ENCODE peak calls at places on chromosomes 1 and 21, in six cellular contexts. One of them, this sample, is unnamed.

GRCh38 chr1:228277491-228278431 is 69.9 kb downstream of the OBSCN start:
- DNase-seq in GM12892: no peak
- DNase-seq in A549: no peak
- DNase-seq in breast epithelium: no peak
- DNase-seq in esophagus muscularis mucosa: no peak
- DNase-seq in prostate gland: no peak
- DNase-seq in this sample: no peak

GRCh38 chr1:12166834-12167492 is at the start of gene TNFRSF1B:
- DNase-seq in GM12892: peak
- DNase-seq in A549: no peak
- DNase-seq in breast epithelium: no peak
- DNase-seq in esophagus muscularis mucosa: no peak
- DNase-seq in prostate gland: peak
- DNase-seq in this sample: no peak

GRCh38 chr1:156385534-156386031 is 16.6 kb downstream of the RHBG start:
- DNase-seq in GM12892: peak
- DNase-seq in A549: peak
- DNase-seq in breast epithelium: no peak
- DNase-seq in esophagus muscularis mucosa: no peak
- DNase-seq in prostate gland: peak
- DNase-seq in this sample: peak

GRCh38 chr1:5648410-5649165 is 343.6 kb downstream of the NPHP4 start:
- DNase-seq in GM12892: no peak
- DNase-seq in A549: no peak
- DNase-seq in breast epithelium: no peak
- DNase-seq in esophagus muscularis mucosa: no peak
- DNase-seq in prostate gland: no peak
- DNase-seq in this sample: no peak

GRCh38 chr1:245901037-245901436 is 606.0 kb downstream of the SMYD3 start:
- DNase-seq in GM12892: no peak
- DNase-seq in A549: no peak
- DNase-seq in breast epithelium: no peak
- DNase-seq in esophagus muscularis mucosa: no peak
- DNase-seq in prostate gland: no peak
- DNase-seq in this sample: no peak

GRCh38 chr1:158104891-158105290 is 75.8 kb upstream of the CD1D start:
- DNase-seq in GM12892: no peak
- DNase-seq in A549: no peak
- DNase-seq in breast epithelium: no peak
- DNase-seq in esophagus muscularis mucosa: no peak
- DNase-seq in prostate gland: no peak
- DNase-seq in this sample: no peak

GRCh38 chr1:175062339-175062738 is 5.3 kb upstream of the TNN start:
- DNase-seq in GM12892: no peak
- DNase-seq in A549: no peak
- DNase-seq in breast epithelium: no peak
- DNase-seq in esophagus muscularis mucosa: no peak
- DNase-seq in prostate gland: no peak
- DNase-seq in this sample: no peak

GRCh38 chr1:13754003-13754402 is 54.0 kb downstream of the PRDM2 start:
- DNase-seq in GM12892: no peak
- DNase-seq in A549: no peak
- DNase-seq in breast epithelium: no peak
- DNase-seq in esophagus muscularis mucosa: peak
- DNase-seq in prostate gland: no peak
- DNase-seq in this sample: no peak

GRCh38 chr1:30277415-30277814 is 446.0 kb downstream of the MATN1 start:
- DNase-seq in GM12892: no peak
- DNase-seq in A549: no peak
- DNase-seq in breast epithelium: no peak
- DNase-seq in esophagus muscularis mucosa: no peak
- DNase-seq in prostate gland: no peak
- DNase-seq in this sample: no peak

GRCh38 chr1:203754455-203754864 is 10.5 kb upstream of the LAX1 start:
- DNase-seq in GM12892: no peak
- DNase-seq in A549: no peak
- DNase-seq in breast epithelium: no peak
- DNase-seq in esophagus muscularis mucosa: no peak
- DNase-seq in prostate gland: no peak
- DNase-seq in this sample: no peak

GRCh38 chr1:160219062-160219929 is 14.1 kb downstream of the PEA15 start:
- DNase-seq in GM12892: no peak
- DNase-seq in A549: peak
- DNase-seq in breast epithelium: no peak
- DNase-seq in esophagus muscularis mucosa: no peak
- DNase-seq in prostate gland: peak
- DNase-seq in this sample: peak

GRCh38 chr21:17848228-17848627 is 29.1 kb upstream of the C21orf91 start:
- DNase-seq in GM12892: peak
- DNase-seq in A549: no peak
- DNase-seq in breast epithelium: peak
- DNase-seq in esophagus muscularis mucosa: no peak
- DNase-seq in prostate gland: no peak
- DNase-seq in this sample: peak

GRCh38 chr1:20353836-20354235 is 63.2 kb downstream of the VWA5B1 start:
- DNase-seq in GM12892: no peak
- DNase-seq in A549: no peak
- DNase-seq in breast epithelium: no peak
- DNase-seq in esophagus muscularis mucosa: no peak
- DNase-seq in prostate gland: no peak
- DNase-seq in this sample: no peak

GRCh38 chr1:59052194-59052593 is 244.7 kb upstream of the FGGY start:
- DNase-seq in GM12892: no peak
- DNase-seq in A549: no peak
- DNase-seq in breast epithelium: no peak
- DNase-seq in esophagus muscularis mucosa: no peak
- DNase-seq in prostate gland: peak
- DNase-seq in this sample: no peak

GRCh38 chr1:195897072-195897471 is 711.2 kb downstream of the KCNT2 start:
- DNase-seq in GM12892: no peak
- DNase-seq in A549: no peak
- DNase-seq in breast epithelium: no peak
- DNase-seq in esophagus muscularis mucosa: no peak
- DNase-seq in prostate gland: no peak
- DNase-seq in this sample: no peak

GRCh38 chr1:34983700-34984355 is 1.3 kb downstream of the TMEM35B start:
- DNase-seq in GM12892: no peak
- DNase-seq in A549: no peak
- DNase-seq in breast epithelium: no peak
- DNase-seq in esophagus muscularis mucosa: no peak
- DNase-seq in prostate gland: no peak
- DNase-seq in this sample: no peak

GRCh38 chr1:38775175-38775845 is 84.3 kb downstream of the RRAGC start:
- DNase-seq in GM12892: no peak
- DNase-seq in A549: no peak
- DNase-seq in breast epithelium: no peak
- DNase-seq in esophagus muscularis mucosa: no peak
- DNase-seq in prostate gland: no peak
- DNase-seq in this sample: no peak

GRCh38 chr1:67840449-67840848 is 7.2 kb upstream of the GNG12 start:
- DNase-seq in GM12892: no peak
- DNase-seq in A549: peak
- DNase-seq in breast epithelium: no peak
- DNase-seq in esophagus muscularis mucosa: no peak
- DNase-seq in prostate gland: no peak
- DNase-seq in this sample: peak

GRCh38 chr1:36175137-36176095 is 19.5 kb downstream of the MAP7D1 start:
- DNase-seq in GM12892: no peak
- DNase-seq in A549: no peak
- DNase-seq in breast epithelium: no peak
- DNase-seq in esophagus muscularis mucosa: no peak
- DNase-seq in prostate gland: no peak
- DNase-seq in this sample: no peak

GRCh38 chr1:190849346-190849745 is 371.7 kb upstream of the BRINP3 start:
- DNase-seq in GM12892: no peak
- DNase-seq in A549: no peak
- DNase-seq in breast epithelium: no peak
- DNase-seq in esophagus muscularis mucosa: no peak
- DNase-seq in prostate gland: no peak
- DNase-seq in this sample: no peak

GRCh38 chr1:245444971-245445370 is 290.2 kb downstream of the KIF26B start:
- DNase-seq in GM12892: no peak
- DNase-seq in A549: no peak
- DNase-seq in breast epithelium: no peak
- DNase-seq in esophagus muscularis mucosa: no peak
- DNase-seq in prostate gland: no peak
- DNase-seq in this sample: no peak

GRCh38 chr1:234479310-234479559 is 256 bp upstream of the TARBP1 start:
- DNase-seq in GM12892: no peak
- DNase-seq in A549: no peak
- DNase-seq in breast epithelium: no peak
- DNase-seq in esophagus muscularis mucosa: no peak
- DNase-seq in prostate gland: no peak
- DNase-seq in this sample: no peak

GRCh38 chr1:234477373-234478151 is 1.4 kb downstream of the TARBP1 start:
- DNase-seq in GM12892: no peak
- DNase-seq in A549: no peak
- DNase-seq in breast epithelium: no peak
- DNase-seq in esophagus muscularis mucosa: no peak
- DNase-seq in prostate gland: no peak
- DNase-seq in this sample: no peak

GRCh38 chr1:234478481-234479309 is at the start of gene TARBP1:
- DNase-seq in GM12892: peak
- DNase-seq in A549: peak
- DNase-seq in breast epithelium: peak
- DNase-seq in esophagus muscularis mucosa: no peak
- DNase-seq in prostate gland: peak
- DNase-seq in this sample: peak

GRCh38 chr1:234479866-234480265 is 887 bp upstream of the TARBP1 start:
- DNase-seq in GM12892: no peak
- DNase-seq in A549: no peak
- DNase-seq in breast epithelium: no peak
- DNase-seq in esophagus muscularis mucosa: no peak
- DNase-seq in prostate gland: no peak
- DNase-seq in this sample: no peak

GRCh38 chr1:234478152-234478480 is 863 bp downstream of the TARBP1 start:
- DNase-seq in GM12892: peak
- DNase-seq in A549: peak
- DNase-seq in breast epithelium: no peak
- DNase-seq in esophagus muscularis mucosa: no peak
- DNase-seq in prostate gland: peak
- DNase-seq in this sample: peak
- TF ChIP-seq POLR2A in GM12892: peak
- TF ChIP-seq POLR2A in A549: peak
- TF ChIP-seq POLR2A in breast epithelium: no peak
- TF ChIP-seq POLR2A in esophagus muscularis mucosa: no peak
- TF ChIP-seq POLR2A in prostate gland: no peak
- TF ChIP-seq POLR2A in this sample: peak

GRCh38 chr21:39610705-39611104 is 2.0 kb upstream of the B3GALT5 start:
- DNase-seq in GM12892: no peak
- DNase-seq in A549: peak
- DNase-seq in breast epithelium: no peak
- DNase-seq in esophagus muscularis mucosa: peak
- DNase-seq in prostate gland: no peak
- DNase-seq in this sample: peak
- TF ChIP-seq POLR2A in GM12892: no peak
- TF ChIP-seq POLR2A in A549: no peak
- TF ChIP-seq POLR2A in breast epithelium: no peak
- TF ChIP-seq POLR2A in esophagus muscularis mucosa: no peak
- TF ChIP-seq POLR2A in prostate gland: no peak
- TF ChIP-seq POLR2A in this sample: no peak

GRCh38 chr1:49171941-49172593 is 395.4 kb upstream of the BEND5 start:
- DNase-seq in GM12892: no peak
- DNase-seq in A549: no peak
- DNase-seq in breast epithelium: no peak
- DNase-seq in esophagus muscularis mucosa: no peak
- DNase-seq in prostate gland: no peak
- DNase-seq in this sample: no peak
- TF ChIP-seq POLR2A in GM12892: no peak
- TF ChIP-seq POLR2A in A549: no peak
- TF ChIP-seq POLR2A in breast epithelium: no peak
- TF ChIP-seq POLR2A in esophagus muscularis mucosa: no peak
- TF ChIP-seq POLR2A in prostate gland: no peak
- TF ChIP-seq POLR2A in this sample: no peak

DNA sequence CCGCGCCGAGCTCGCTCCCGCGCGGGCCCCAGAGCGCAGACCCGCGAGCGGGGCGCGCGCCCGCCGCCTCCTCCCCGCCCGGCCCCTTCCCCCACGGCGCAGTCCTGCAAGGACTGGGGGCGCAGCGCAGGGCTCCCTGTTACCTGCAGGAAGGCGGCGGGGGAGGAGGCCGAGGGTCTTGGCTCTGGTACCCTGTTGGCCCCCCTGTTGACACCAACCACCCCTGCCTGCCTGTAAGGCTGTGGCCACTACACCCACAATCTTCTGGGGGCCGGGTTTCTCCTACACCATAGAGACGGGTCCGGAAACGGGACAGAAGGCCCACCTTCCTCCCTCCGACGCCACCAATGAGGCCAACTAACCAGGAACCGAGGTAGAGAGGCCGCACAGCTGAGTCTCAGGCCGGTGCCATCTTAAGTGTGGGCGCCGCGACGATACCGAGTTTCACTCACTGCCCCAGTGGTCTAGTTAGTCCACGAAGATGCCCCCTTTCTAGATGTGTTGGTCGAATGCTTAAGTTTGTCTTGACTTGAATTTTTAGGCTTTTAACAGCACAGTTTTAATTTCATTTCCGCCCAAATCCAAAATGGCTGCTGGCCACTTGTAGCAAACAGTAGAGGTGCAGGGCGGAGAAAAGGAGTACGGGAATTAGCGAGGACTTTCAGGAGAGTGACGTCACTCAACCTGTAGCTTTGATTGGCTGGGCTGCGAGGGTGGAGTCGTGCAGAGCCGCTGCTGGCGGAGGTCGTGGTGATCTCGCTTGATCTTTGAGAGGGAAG is at the start of gene SCYL3:
- DNase-seq in GM12892: peak
- DNase-seq in A549: peak
- DNase-seq in breast epithelium: peak
- DNase-seq in esophagus muscularis mucosa: peak
- DNase-seq in prostate gland: peak
- DNase-seq in this sample: peak
- TF ChIP-seq POLR2A in GM12892: peak
- TF ChIP-seq POLR2A in A549: peak
- TF ChIP-seq POLR2A in breast epithelium: peak
- TF ChIP-seq POLR2A in esophagus muscularis mucosa: no peak
- TF ChIP-seq POLR2A in prostate gland: peak
- TF ChIP-seq POLR2A in this sample: peak

GRCh38 chr1:8423702-8424538 is 106.0 kb downstream of the SLC45A1 start:
- DNase-seq in GM12892: peak
- DNase-seq in A549: peak
- DNase-seq in breast epithelium: no peak
- DNase-seq in esophagus muscularis mucosa: no peak
- DNase-seq in prostate gland: no peak
- DNase-seq in this sample: peak

GRCh38 chr1:8424539-8425116 is 106.7 kb downstream of the SLC45A1 start:
- DNase-seq in GM12892: no peak
- DNase-seq in A549: peak
- DNase-seq in breast epithelium: peak
- DNase-seq in esophagus muscularis mucosa: no peak
- DNase-seq in prostate gland: peak
- DNase-seq in this sample: no peak

GRCh38 chr1:8421721-8422120 is 103.8 kb downstream of the SLC45A1 start:
- DNase-seq in GM12892: no peak
- DNase-seq in A549: no peak
- DNase-seq in breast epithelium: no peak
- DNase-seq in esophagus muscularis mucosa: no peak
- DNase-seq in prostate gland: no peak
- DNase-seq in this sample: no peak

GRCh38 chr1:8423134-8423701 is 105.3 kb downstream of the SLC45A1 start:
- DNase-seq in GM12892: no peak
- DNase-seq in A549: no peak
- DNase-seq in breast epithelium: no peak
- DNase-seq in esophagus muscularis mucosa: no peak
- DNase-seq in prostate gland: no peak
- DNase-seq in this sample: no peak

GRCh38 chr1:8422439-8423133 is 104.7 kb downstream of the SLC45A1 start:
- DNase-seq in GM12892: no peak
- DNase-seq in A549: no peak
- DNase-seq in breast epithelium: no peak
- DNase-seq in esophagus muscularis mucosa: no peak
- DNase-seq in prostate gland: no peak
- DNase-seq in this sample: no peak
- TF ChIP-seq POLR2A in GM12892: no peak
- TF ChIP-seq POLR2A in A549: no peak
- TF ChIP-seq POLR2A in breast epithelium: no peak
- TF ChIP-seq POLR2A in esophagus muscularis mucosa: no peak
- TF ChIP-seq POLR2A in prostate gland: no peak
- TF ChIP-seq POLR2A in this sample: no peak